ENCODE peak calls at places on chromosomes 11 and 22, in nine cellular contexts. N is GM23338; J is endodermal cell; V is GM12865; P is GM12864; D is CD4-positive, alpha-beta T cell; W is fibroblast of mammary gland; O is HFFc6; L is WTC11. U is an unnamed sample.

GRCh38 chr22:47200273-47201051 is 438.0 kb downstream of the TBC1D22A start:
- DNase-seq in V (no peak), D (no peak), N (no peak), O (no peak), J (peak; percentile 35), L (no peak), P (no peak), W (peak; percentile 6), U (no peak)

GRCh38 chr11:27310710-27311109 is 52.3 kb downstream of the CCDC34 start:
- DNase-seq in V (no peak), J (no peak), N (no peak), L (no peak), O (no peak), D (no peak), W (no peak), P (no peak), U (no peak)

GRCh38 chr11:134984421-134984820 is 572.4 kb upstream of the B3GAT1 start:
- DNase-seq in L (no peak), D (no peak), W (no peak), N (no peak), P (no peak), J (no peak), O (no peak), V (no peak), U (no peak)

GRCh38 chr22:21766933-21767462 is 31.4 kb upstream of the YPEL1 start:
- DNase-seq in P (no peak), W (no peak), V (peak; percentile 16), L (no peak), N (no peak), J (no peak), O (no peak), D (peak; percentile 9), U (no peak)

GRCh38 chr22:46740910-46741785 is 3.1 kb upstream of the CERK start:
- DNase-seq in O (no peak), L (no peak), J (no peak), D (no peak), N (no peak), W (no peak), P (no peak), V (no peak), U (no peak)

GRCh38 chr22:17121235-17122195 is at the start of gene TMEM121B:
- DNase-seq in P (no peak), O (no peak), W (peak; percentile 50), V (no peak), L (peak; percentile 94), N (peak; percentile 98), D (no peak), J (peak; percentile 97), U (peak; percentile 89)

GRCh38 chr11:33044281-33044680 is 4.9 kb downstream of the TCP11L1 start:
- DNase-seq in D (no peak), V (no peak), P (no peak), N (no peak), W (no peak), O (peak; percentile 91), J (no peak), L (no peak), U (no peak)

GRCh38 chr11:120331301-120331966 is 4.8 kb upstream of the ARHGEF12 start:
- DNase-seq in O (peak; percentile 93), L (no peak), V (no peak), P (no peak), D (no peak), N (no peak), J (no peak), W (peak; percentile 91), U (no peak)

GRCh38 chr22:35477911-35478582 is 62.6 kb upstream of the RASD2 start:
- DNase-seq in W (peak; percentile 90), O (peak; percentile 86), V (no peak), J (no peak), N (no peak), P (no peak), L (no peak), D (no peak), U (no peak)

GRCh38 chr11:61699737-61700160 is 19.6 kb downstream of the DAGLA start:
- DNase-seq in O (no peak), D (no peak), L (no peak), J (no peak), W (no peak), N (no peak), V (no peak), P (no peak), U (no peak)

GRCh38 chr11:8593935-8594909 is at the start of gene STK33:
- DNase-seq in O (no peak), P (no peak), W (peak; percentile 30), L (peak; percentile 76), V (peak; percentile 82), N (peak; percentile 87), D (no peak), J (peak; percentile 91), U (peak; percentile 65)

GRCh38 chr11:97259884-97260283 is 870.1 kb downstream of the JRKL start:
- DNase-seq in W (no peak), D (no peak), N (peak; percentile 16), O (no peak), V (no peak), P (no peak), J (no peak), L (no peak), U (no peak)
- TF ChIP-seq CTCF in W (no peak), D (no peak), N (peak; percentile 33), O (no peak), V (no peak), P (no peak), J (peak; percentile 53), L (no peak), U (peak; percentile 46)

DNA sequence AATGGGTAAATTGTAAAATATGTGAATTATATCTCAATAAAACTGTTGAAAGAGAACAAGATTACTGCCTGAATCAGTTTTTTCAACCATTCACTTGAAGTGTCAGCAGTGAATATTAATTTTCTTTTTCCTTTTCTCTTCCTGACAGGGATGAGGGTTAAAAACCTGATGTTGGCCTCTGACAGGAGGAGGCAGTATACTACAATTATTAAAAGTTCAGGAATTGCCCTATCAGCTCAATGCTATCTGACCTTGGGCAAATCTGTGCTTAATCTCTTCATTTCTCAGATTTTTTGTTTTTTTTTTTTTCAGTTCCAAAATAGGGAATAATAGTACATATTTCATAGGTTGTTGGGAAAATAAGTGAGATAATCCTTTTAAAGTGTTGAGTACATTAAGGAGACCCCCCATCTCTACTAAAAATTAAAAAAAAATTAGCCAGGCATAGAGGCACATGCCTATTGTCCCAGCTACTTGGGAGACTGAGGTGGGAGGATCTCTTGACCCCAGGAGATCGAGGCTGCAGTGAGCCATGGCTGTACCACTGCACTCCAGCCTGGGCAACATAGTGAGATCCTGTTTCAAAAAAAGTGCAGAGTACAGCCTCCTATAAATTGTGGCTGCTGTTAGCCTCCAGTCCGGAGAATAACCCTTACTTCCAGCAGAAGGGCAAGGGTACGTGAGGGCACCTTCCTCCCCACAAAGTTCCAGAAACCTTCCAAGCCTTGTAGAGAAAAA is 48.8 kb downstream of the TRIM44 start:
- DNase-seq in N (peak; percentile 8), V (no peak), L (no peak), J (no peak), D (no peak), O (no peak), W (peak; percentile 11), P (no peak), U (no peak)
- TF ChIP-seq CTCF in N (peak; percentile 34), V (no peak), L (no peak), J (peak; percentile 50), D (no peak), O (peak; percentile 58), W (peak; percentile 21), P (no peak), U (no peak)

GRCh38 chr11:132402056-132402684 is 1031.8 kb downstream of the NTM start:
- DNase-seq in L (peak; percentile 71), P (peak; percentile 53), V (peak; percentile 82), O (peak; percentile 47), D (no peak), N (peak; percentile 79), W (no peak), J (peak; percentile 89), U (peak; percentile 77)
- TF ChIP-seq CTCF in L (peak; percentile 41), P (peak; percentile 89), V (peak; percentile 86), O (peak; percentile 70), D (no peak), N (peak; percentile 62), W (no peak), J (peak; percentile 82), U (peak; percentile 71)

GRCh38 chr22:44891293-44891747 is 118.5 kb downstream of the PHF21B start:
- DNase-seq in L (no peak), P (no peak), V (no peak), D (no peak), J (no peak), W (no peak), O (no peak), N (no peak), U (no peak)

GRCh38 chr22:44887941-44888366 is 121.9 kb downstream of the PHF21B start:
- DNase-seq in W (no peak), J (peak; percentile 41), N (no peak), P (no peak), D (no peak), L (no peak), V (no peak), O (no peak), U (no peak)

GRCh38 chr22:44890416-44891292 is 119.2 kb downstream of the PHF21B start:
- DNase-seq in P (no peak), N (no peak), J (peak; percentile 44), L (no peak), V (no peak), O (no peak), W (no peak), D (no peak), U (no peak)

GRCh38 chr22:44888491-44888941 is 121.3 kb downstream of the PHF21B start:
- DNase-seq in N (peak; percentile 56), J (peak; percentile 74), L (peak; percentile 57), O (no peak), W (no peak), P (no peak), V (no peak), D (no peak), U (no peak)

GRCh38 chr22:44889233-44889878 is 120.4 kb downstream of the PHF21B start:
- DNase-seq in P (no peak), L (no peak), D (no peak), J (peak; percentile 62), O (no peak), N (peak; percentile 52), V (peak; percentile 11), W (no peak), U (no peak)
- TF ChIP-seq CTCF in P (no peak), L (no peak), D (no peak), J (peak; percentile 37), O (no peak), N (peak; percentile 19), V (no peak), W (no peak), U (no peak)

DNA sequence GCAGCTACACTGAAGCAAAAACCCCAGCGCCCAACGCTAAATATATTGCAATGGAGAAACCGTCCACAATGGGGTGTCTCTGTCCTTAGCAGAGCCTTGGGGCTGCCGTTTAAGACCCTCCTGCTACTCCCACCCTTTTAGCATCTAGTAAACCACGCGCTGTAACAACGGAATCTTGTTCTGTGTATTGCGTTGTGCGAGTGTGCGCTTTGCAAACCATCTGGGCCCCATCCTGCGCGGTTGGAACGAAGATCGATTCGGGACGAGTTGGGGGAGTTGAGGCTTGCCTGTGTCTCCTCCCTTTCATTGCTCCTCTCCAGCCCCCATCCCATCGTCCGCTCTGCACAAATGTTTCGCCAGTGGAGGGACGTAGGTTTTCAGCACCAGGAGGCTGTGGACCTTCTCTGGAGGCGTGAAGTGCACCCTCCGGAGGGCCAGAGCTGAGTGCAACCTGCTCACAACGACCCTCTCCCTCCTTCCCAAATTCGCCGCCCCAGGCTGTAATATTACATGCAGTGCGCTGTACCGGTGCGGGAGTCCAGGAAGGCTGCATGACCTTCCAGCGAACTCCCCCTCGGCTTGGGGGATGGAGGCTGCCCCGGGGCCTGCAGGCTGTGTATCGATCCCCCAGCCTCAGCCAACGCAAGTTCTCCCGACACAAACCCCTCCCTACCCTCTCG is 1.6 kb upstream of the KMT2A start:
- DNase-seq in D (peak; percentile 8), L (peak; percentile 62), P (no peak), O (no peak), V (peak; percentile 28), W (peak; percentile 24), N (peak; percentile 73), J (peak; percentile 86), U (peak; percentile 50)
- TF ChIP-seq CTCF in D (no peak), L (no peak), P (no peak), O (no peak), V (no peak), W (no peak), N (no peak), J (no peak), U (no peak)

U was measured in endothelial cell.